ENCODE peak calls at places on chromosomes 4 and X, in seven cellular contexts. One of them, this sample, is unnamed.

GRCh38 chrX:69457756-69458155 is 46.4 kb upstream of the NALF2 start:
- DNase-seq in fibroblast of the aortic adventitia: no peak
- DNase-seq in BE2C: no peak
- DNase-seq in WERI-Rb-1: no peak
- DNase-seq in endodermal cell: no peak
- DNase-seq in CD8-positive, alpha-beta T cell: no peak
- DNase-seq in mucosa of descending colon: no peak
- DNase-seq in this sample: no peak

GRCh38 chrX:45592067-45592466 is 391.4 kb upstream of the DIPK2B start:
- DNase-seq in fibroblast of the aortic adventitia: peak; percentile 2
- DNase-seq in BE2C: no peak
- DNase-seq in WERI-Rb-1: no peak
- DNase-seq in endodermal cell: no peak
- DNase-seq in CD8-positive, alpha-beta T cell: no peak
- DNase-seq in mucosa of descending colon: no peak
- DNase-seq in this sample: no peak

GRCh38 chrX:108126661-108127060 is 35.1 kb downstream of the ATG4A start:
- DNase-seq in fibroblast of the aortic adventitia: no peak
- DNase-seq in BE2C: no peak
- DNase-seq in WERI-Rb-1: no peak
- DNase-seq in endodermal cell: no peak
- DNase-seq in CD8-positive, alpha-beta T cell: no peak
- DNase-seq in mucosa of descending colon: no peak
- DNase-seq in this sample: no peak

GRCh38 chrX:5113128-5113527 is 1115.5 kb downstream of the NLGN4X start:
- DNase-seq in fibroblast of the aortic adventitia: no peak
- DNase-seq in BE2C: no peak
- DNase-seq in WERI-Rb-1: no peak
- DNase-seq in endodermal cell: no peak
- DNase-seq in CD8-positive, alpha-beta T cell: no peak
- DNase-seq in mucosa of descending colon: no peak
- DNase-seq in this sample: no peak

GRCh38 chrX:13196778-13197177 is 123.1 kb downstream of the ATXN3L start:
- DNase-seq in fibroblast of the aortic adventitia: no peak
- DNase-seq in BE2C: no peak
- DNase-seq in WERI-Rb-1: no peak
- DNase-seq in endodermal cell: no peak
- DNase-seq in CD8-positive, alpha-beta T cell: no peak
- DNase-seq in mucosa of descending colon: no peak
- DNase-seq in this sample: no peak

GRCh38 chr4:184262901-184263300 is 45.2 kb upstream of the ENPP6 start:
- DNase-seq in fibroblast of the aortic adventitia: peak; percentile 68
- DNase-seq in BE2C: no peak
- DNase-seq in WERI-Rb-1: no peak
- DNase-seq in endodermal cell: no peak
- DNase-seq in CD8-positive, alpha-beta T cell: no peak
- DNase-seq in mucosa of descending colon: no peak
- DNase-seq in this sample: peak; percentile 35

GRCh38 chr4:26987191-26987590 is 126.5 kb downstream of the STIM2 start:
- DNase-seq in fibroblast of the aortic adventitia: no peak
- DNase-seq in BE2C: no peak
- DNase-seq in WERI-Rb-1: no peak
- DNase-seq in endodermal cell: no peak
- DNase-seq in CD8-positive, alpha-beta T cell: no peak
- DNase-seq in mucosa of descending colon: no peak
- DNase-seq in this sample: no peak

GRCh38 chr4:86895692-86896488 is 3.7 kb upstream of the C4orf36 start:
- DNase-seq in fibroblast of the aortic adventitia: peak; percentile 83
- DNase-seq in BE2C: peak; percentile 31
- DNase-seq in WERI-Rb-1: peak; percentile 24
- DNase-seq in endodermal cell: no peak
- DNase-seq in CD8-positive, alpha-beta T cell: no peak
- DNase-seq in mucosa of descending colon: peak; percentile 64
- DNase-seq in this sample: peak; percentile 77

GRCh38 chr4:40331092-40331824 is 3.9 kb upstream of the CHRNA9 start:
- DNase-seq in fibroblast of the aortic adventitia: peak; percentile 20
- DNase-seq in BE2C: peak; percentile 28
- DNase-seq in WERI-Rb-1: no peak
- DNase-seq in endodermal cell: no peak
- DNase-seq in CD8-positive, alpha-beta T cell: no peak
- DNase-seq in mucosa of descending colon: no peak
- DNase-seq in this sample: no peak

GRCh38 chr4:52643846-52644245 is 15.3 kb downstream of the USP46 start:
- DNase-seq in fibroblast of the aortic adventitia: peak; percentile 72
- DNase-seq in BE2C: peak; percentile 25
- DNase-seq in WERI-Rb-1: no peak
- DNase-seq in endodermal cell: no peak
- DNase-seq in CD8-positive, alpha-beta T cell: no peak
- DNase-seq in mucosa of descending colon: no peak
- DNase-seq in this sample: peak; percentile 74

GRCh38 chr4:17142232-17142711 is 243.8 kb upstream of the LDB2 start:
- DNase-seq in fibroblast of the aortic adventitia: peak; percentile 94
- DNase-seq in BE2C: no peak
- DNase-seq in WERI-Rb-1: no peak
- DNase-seq in endodermal cell: no peak
- DNase-seq in CD8-positive, alpha-beta T cell: no peak
- DNase-seq in mucosa of descending colon: no peak
- DNase-seq in this sample: peak; percentile 96

GRCh38 chrX:18353931-18354368 is 538 bp downstream of the SCML2 start:
- DNase-seq in fibroblast of the aortic adventitia: no peak
- DNase-seq in BE2C: peak; percentile 38
- DNase-seq in WERI-Rb-1: peak; percentile 44
- DNase-seq in endodermal cell: peak; percentile 73
- DNase-seq in CD8-positive, alpha-beta T cell: no peak
- DNase-seq in mucosa of descending colon: peak; percentile 6
- DNase-seq in this sample: peak; percentile 0

GRCh38 chr4:10416441-10416840 is 40.8 kb downstream of the ZNF518B start:
- DNase-seq in fibroblast of the aortic adventitia: no peak
- DNase-seq in BE2C: no peak
- DNase-seq in WERI-Rb-1: no peak
- DNase-seq in endodermal cell: no peak
- DNase-seq in CD8-positive, alpha-beta T cell: no peak
- DNase-seq in mucosa of descending colon: no peak
- DNase-seq in this sample: no peak

GRCh38 chr4:30380404-30380998 is 339.7 kb upstream of the PCDH7 start:
- DNase-seq in fibroblast of the aortic adventitia: peak; percentile 76
- DNase-seq in BE2C: peak; percentile 58
- DNase-seq in WERI-Rb-1: peak; percentile 72
- DNase-seq in endodermal cell: peak; percentile 88
- DNase-seq in CD8-positive, alpha-beta T cell: no peak
- DNase-seq in mucosa of descending colon: peak; percentile 60
- DNase-seq in this sample: peak; percentile 22

GRCh38 chr4:89301902-89302301 is 5.7 kb downstream of the GPRIN3 start:
- DNase-seq in fibroblast of the aortic adventitia: no peak
- DNase-seq in BE2C: no peak
- DNase-seq in WERI-Rb-1: no peak
- DNase-seq in endodermal cell: no peak
- DNase-seq in CD8-positive, alpha-beta T cell: no peak
- DNase-seq in mucosa of descending colon: no peak
- DNase-seq in this sample: no peak

GRCh38 chrX:1323315-1323714 is 13.3 kb upstream of the IL3RA start:
- DNase-seq in fibroblast of the aortic adventitia: no peak
- DNase-seq in BE2C: no peak
- DNase-seq in WERI-Rb-1: peak; percentile 80
- DNase-seq in endodermal cell: peak; percentile 94
- DNase-seq in CD8-positive, alpha-beta T cell: peak; percentile 21
- DNase-seq in mucosa of descending colon: peak; percentile 70
- DNase-seq in this sample: no peak

GRCh38 chr4:150252306-150252705 is 174.1 kb downstream of the DCLK2 start:
- DNase-seq in fibroblast of the aortic adventitia: no peak
- DNase-seq in BE2C: no peak
- DNase-seq in WERI-Rb-1: no peak
- DNase-seq in endodermal cell: no peak
- DNase-seq in CD8-positive, alpha-beta T cell: no peak
- DNase-seq in mucosa of descending colon: no peak
- DNase-seq in this sample: no peak

GRCh38 chr4:88897180-88897579 is 159.8 kb downstream of the FAM13A start:
- DNase-seq in fibroblast of the aortic adventitia: no peak
- DNase-seq in BE2C: no peak
- DNase-seq in WERI-Rb-1: peak; percentile 22
- DNase-seq in endodermal cell: no peak
- DNase-seq in CD8-positive, alpha-beta T cell: no peak
- DNase-seq in mucosa of descending colon: no peak
- DNase-seq in this sample: no peak

GRCh38 chrX:13102636-13103035 is 58.2 kb upstream of the FAM9C start:
- DNase-seq in fibroblast of the aortic adventitia: peak; percentile 62
- DNase-seq in BE2C: no peak
- DNase-seq in WERI-Rb-1: no peak
- DNase-seq in endodermal cell: no peak
- DNase-seq in CD8-positive, alpha-beta T cell: no peak
- DNase-seq in mucosa of descending colon: no peak
- DNase-seq in this sample: peak; percentile 59

GRCh38 chr4:107760281-107760947 is 40.4 kb upstream of the PAPSS1 start:
- DNase-seq in fibroblast of the aortic adventitia: peak; percentile 38
- DNase-seq in BE2C: peak; percentile 25
- DNase-seq in WERI-Rb-1: no peak
- DNase-seq in endodermal cell: peak; percentile 53
- DNase-seq in CD8-positive, alpha-beta T cell: no peak
- DNase-seq in mucosa of descending colon: peak; percentile 79
- DNase-seq in this sample: no peak

GRCh38 chr4:154854362-154854761 is 73.3 kb downstream of the RBM46 start:
- DNase-seq in fibroblast of the aortic adventitia: peak; percentile 45
- DNase-seq in BE2C: no peak
- DNase-seq in WERI-Rb-1: no peak
- DNase-seq in endodermal cell: no peak
- DNase-seq in CD8-positive, alpha-beta T cell: no peak
- DNase-seq in mucosa of descending colon: no peak
- DNase-seq in this sample: no peak
- TF ChIP-seq CTCF in fibroblast of the aortic adventitia: peak; percentile 31
- TF ChIP-seq CTCF in BE2C: peak; percentile 56
- TF ChIP-seq CTCF in WERI-Rb-1: peak; percentile 33
- TF ChIP-seq CTCF in endodermal cell: peak; percentile 78
- TF ChIP-seq CTCF in CD8-positive, alpha-beta T cell: no peak
- TF ChIP-seq CTCF in mucosa of descending colon: no peak
- TF ChIP-seq CTCF in this sample: peak; percentile 28

GRCh38 chrX:23623797-23624196 is 43.5 kb upstream of the PRDX4 start:
- DNase-seq in fibroblast of the aortic adventitia: no peak
- DNase-seq in BE2C: no peak
- DNase-seq in WERI-Rb-1: no peak
- DNase-seq in endodermal cell: no peak
- DNase-seq in CD8-positive, alpha-beta T cell: no peak
- DNase-seq in mucosa of descending colon: no peak
- DNase-seq in this sample: no peak
- H3K4me3 ChIP-seq in fibroblast of the aortic adventitia: no peak overlapping the region
- H3K4me3 ChIP-seq in BE2C: no peak overlapping the region
- H3K4me3 ChIP-seq in WERI-Rb-1: no peak overlapping the region
- H3K4me3 ChIP-seq in endodermal cell: no peak overlapping the region
- H3K4me3 ChIP-seq in CD8-positive, alpha-beta T cell: no peak overlapping the region
- H3K4me3 ChIP-seq in mucosa of descending colon: no peak overlapping the region
- H3K4me3 ChIP-seq in this sample: no peak overlapping the region

GRCh38 chr4:116027311-116027710 is 913.9 kb upstream of the NDST4 start:
- DNase-seq in fibroblast of the aortic adventitia: no peak
- DNase-seq in BE2C: no peak
- DNase-seq in WERI-Rb-1: no peak
- DNase-seq in endodermal cell: no peak
- DNase-seq in CD8-positive, alpha-beta T cell: no peak
- DNase-seq in mucosa of descending colon: no peak
- DNase-seq in this sample: no peak
- TF ChIP-seq CTCF in fibroblast of the aortic adventitia: no peak
- TF ChIP-seq CTCF in BE2C: no peak
- TF ChIP-seq CTCF in WERI-Rb-1: no peak
- TF ChIP-seq CTCF in endodermal cell: no peak
- TF ChIP-seq CTCF in CD8-positive, alpha-beta T cell: no peak
- TF ChIP-seq CTCF in mucosa of descending colon: no peak
- TF ChIP-seq CTCF in this sample: no peak

DNA sequence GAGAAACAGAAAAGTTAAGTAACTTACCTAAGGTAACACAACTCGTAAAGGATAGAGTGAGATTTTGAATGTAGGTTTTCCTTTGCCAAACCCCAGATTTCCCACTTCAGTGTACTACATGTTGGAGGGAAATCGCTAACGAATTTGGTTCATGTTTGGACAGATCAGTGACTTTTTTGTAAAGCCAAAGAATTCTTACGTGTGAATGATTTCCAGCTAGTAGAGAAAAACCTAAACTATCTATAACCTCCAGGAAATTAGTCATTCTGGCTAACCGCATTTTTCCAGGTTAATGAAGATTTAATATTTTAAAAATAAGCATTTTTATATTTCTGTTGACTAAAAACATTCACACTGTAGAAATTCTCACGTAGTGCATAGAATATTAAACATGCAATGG is 7.2 kb downstream of the TENM3 start:
- DNase-seq in fibroblast of the aortic adventitia: no peak
- DNase-seq in BE2C: no peak
- DNase-seq in WERI-Rb-1: no peak
- DNase-seq in endodermal cell: no peak
- DNase-seq in CD8-positive, alpha-beta T cell: no peak
- DNase-seq in mucosa of descending colon: no peak
- DNase-seq in this sample: no peak
- H3K4me3 ChIP-seq in fibroblast of the aortic adventitia: no peak overlapping the region
- H3K4me3 ChIP-seq in BE2C: no peak overlapping the region
- H3K4me3 ChIP-seq in WERI-Rb-1: no peak overlapping the region
- H3K4me3 ChIP-seq in endodermal cell: no peak overlapping the region
- H3K4me3 ChIP-seq in CD8-positive, alpha-beta T cell: no peak overlapping the region
- H3K4me3 ChIP-seq in mucosa of descending colon: no peak overlapping the region
- H3K4me3 ChIP-seq in this sample: no peak overlapping the region

GRCh38 chrX:153794018-153794896 is at the start of the genes IDH3G and SSR4:
- DNase-seq in fibroblast of the aortic adventitia: peak; percentile 92
- DNase-seq in BE2C: peak; percentile 94
- DNase-seq in WERI-Rb-1: peak; percentile 97
- DNase-seq in endodermal cell: peak; percentile 95
- DNase-seq in CD8-positive, alpha-beta T cell: peak; percentile 84
- DNase-seq in mucosa of descending colon: peak; percentile 92
- DNase-seq in this sample: peak; percentile 92
- TF ChIP-seq CTCF in fibroblast of the aortic adventitia: peak; percentile 15
- TF ChIP-seq CTCF in BE2C: no peak
- TF ChIP-seq CTCF in WERI-Rb-1: peak; percentile 31
- TF ChIP-seq CTCF in endodermal cell: peak; percentile 21
- TF ChIP-seq CTCF in CD8-positive, alpha-beta T cell: no peak
- TF ChIP-seq CTCF in mucosa of descending colon: no peak
- TF ChIP-seq CTCF in this sample: peak; percentile 14

This sample was measured in AG10803.